ENCODE peak calls at places on chromosomes 11 and 22, in ten cellular contexts. N is activated CD4-positive, alpha-beta T cell treated with anti-CD3 and anti-CD28 coated beads, Interleukin-2, amount 50 U/mL, for 48 hours; T is left lobe of liver; I is mesendoderm; R is T-helper 2 cell; U is fibroblast of the conjunctiva; X is stimulated activated CD4-positive, alpha-beta T cell treated with anti-CD3 and anti-CD28 coated beads, Interleukin-12 subunit alpha, Interleukin-12 subunit beta, amount 100 ng/mL, for 4 hours; F is psoas muscle; J is AG04450; K is stimulated activated CD8-positive, alpha-beta memory T cell treated with anti-CD3 and anti-CD28 coated beads, Interleukin-4, amount 100 ng/mL, for 1 hour. G is an unnamed sample.
A peak's percentile ranks its signal among the peaks of the same experiment; 100 is the strongest.

GRCh38 chr11:2932850-2933251 is 3.6 kb upstream of the PHLDA2 start:
- DNase-seq in N (no peak), T (no peak), I (no peak), R (no peak), U (no peak), X (no peak), F (peak; percentile 46), J (no peak), K (no peak), G (no peak)

GRCh38 chr11:43124272-43124920 is 187.4 kb upstream of the API5 start:
- DNase-seq in N (no peak), T (no peak), I (no peak), R (no peak), U (no peak), X (no peak), F (no peak), J (no peak), K (no peak), G (no peak)

GRCh38 chr11:108223449-108224149 is 732 bp downstream of the ATM start:
- DNase-seq in N (peak; percentile 43), T (no peak), I (peak; percentile 91), R (no peak), U (no peak), X (no peak), F (no peak), J (no peak), K (no peak), G (no peak)

GRCh38 chr11:3200388-3201111 is 18.1 kb downstream of the MRGPRG start:
- DNase-seq in N (no peak), T (no peak), I (no peak), R (no peak), U (no peak), X (no peak), F (peak; percentile 23), J (no peak), K (no peak), G (no peak)

GRCh38 chr11:101582242-101583052 is 1.4 kb downstream of the TRPC6 start:
- DNase-seq in N (no peak), T (no peak), I (peak; percentile 23), R (no peak), U (no peak), X (no peak), F (peak; percentile 49), J (no peak), K (no peak), G (no peak)

GRCh38 chr11:112227002-112227401 is 774 bp downstream of the PTS start:
- DNase-seq in N (no peak), T (no peak), I (no peak), R (no peak), U (peak; percentile 3), X (no peak), F (no peak), J (no peak), K (no peak), G (no peak)

GRCh38 chr11:6404341-6405038 is 14.2 kb downstream of the SMPD1 start:
- DNase-seq in N (no peak), T (no peak), I (no peak), R (no peak), U (no peak), X (no peak), F (no peak), J (no peak), K (no peak), G (no peak)

GRCh38 chr11:13311570-13311969 is 34.0 kb downstream of the BMAL1 start:
- DNase-seq in N (no peak), T (no peak), I (no peak), R (no peak), U (no peak), X (no peak), F (no peak), J (no peak), K (no peak), G (no peak)

GRCh38 chr22:50739894-50740293 is 1.9 kb downstream of the ACR start:
- DNase-seq in N (no peak), T (no peak), I (no peak), R (no peak), U (no peak), X (no peak), F (peak; percentile 50), J (no peak), K (no peak), G (no peak)

GRCh38 chr11:3153291-3153861 is 11.7 kb downstream of the OSBPL5 start:
- DNase-seq in N (no peak), T (no peak), I (peak; percentile 33), R (no peak), U (peak; percentile 23), X (no peak), F (peak; percentile 82), J (peak; percentile 70), K (no peak), G (peak; percentile 49)

GRCh38 chr22:36318442-36318841 is 65.5 kb downstream of the APOL1 start:
- DNase-seq in N (no peak), T (no peak), I (no peak), R (no peak), U (no peak), X (no peak), F (no peak), J (no peak), K (no peak), G (no peak)

GRCh38 chr11:62707277-62707771 is at the start of the genes BSCL2 and GNG3:
- DNase-seq in N (no peak), T (no peak), I (peak; percentile 100), R (no peak), U (no peak), X (no peak), F (no peak), J (no peak), K (no peak), G (no peak)

GRCh38 chr11:18836415-18836814 is 44.8 kb upstream of the PTPN5 start:
- DNase-seq in N (no peak), T (no peak), I (peak; percentile 21), R (no peak), U (no peak), X (no peak), F (no peak), J (no peak), K (no peak), G (no peak)

GRCh38 chr11:39021542-39021941 is 2423.5 kb upstream of the RAG2 start:
- DNase-seq in N (no peak), T (no peak), I (no peak), R (no peak), U (no peak), X (no peak), F (no peak), J (no peak), K (no peak), G (no peak)

GRCh38 chr11:124207102-124207792 is 24.1 kb downstream of the OR10D3 start:
- DNase-seq in N (no peak), T (no peak), I (no peak), R (no peak), U (no peak), X (no peak), F (no peak), J (no peak), K (no peak), G (no peak)

GRCh38 chr11:94017446-94017845 is 3.7 kb upstream of the HEPHL1 start:
- DNase-seq in N (no peak), T (no peak), I (no peak), R (no peak), U (no peak), X (no peak), F (no peak), J (no peak), K (no peak), G (no peak)

GRCh38 chr22:31857247-31857646 is 87.1 kb upstream of the YWHAH start:
- DNase-seq in N (no peak), T (no peak), I (peak; percentile 96), R (no peak), U (no peak), X (no peak), F (no peak), J (no peak), K (no peak), G (no peak)

GRCh38 chr11:120601566-120601965 is 90.0 kb downstream of the GRIK4 start:
- DNase-seq in N (no peak), T (no peak), I (no peak), R (no peak), U (no peak), X (no peak), F (no peak), J (peak; percentile 20), K (no peak), G (no peak)

GRCh38 chr11:7485136-7485853 is at the start of gene OLFML1:
- DNase-seq in N (no peak), T (peak; percentile 66), I (no peak), R (no peak), U (peak; percentile 55), X (no peak), F (no peak), J (no peak), K (no peak), G (no peak)

G was measured in thoracic aorta.